ENCODE peak calls at places on chromosomes 2 and 18, in four cellular contexts. U is thyroid gland, T is AG04449, Z is fibroblast of mammary gland. K is an unnamed sample.
A peak's percentile ranks its signal among the peaks of the same experiment; 100 is the strongest.

GRCh38 chr2:85886585-85886984 is 2.2 kb downstream of the ST3GAL5 start:
- DNase-seq in U (peak; percentile 49), T (peak; percentile 92), Z (peak; percentile 98), K (peak; percentile 87)

GRCh38 chr18:7822435-7823425 is 255.6 kb downstream of the PTPRM start:
- DNase-seq in U (peak; percentile 47), T (no peak), Z (no peak), K (peak; percentile 76)

GRCh38 chr2:75406138-75406537 is 154.6 kb downstream of the EVA1A start:
- DNase-seq in U (no peak), T (no peak), Z (no peak), K (no peak)

GRCh38 chr2:151264157-151264835 is 2.6 kb upstream of the RBM43 start:
- DNase-seq in U (peak; percentile 29), T (no peak), Z (no peak), K (no peak)

GRCh38 chr2:33034784-33035183 is 88.0 kb downstream of the LTBP1 start:
- DNase-seq in U (no peak), T (no peak), Z (peak; percentile 80), K (peak; percentile 74)

GRCh38 chr2:96315400-96316071 is 9.6 kb upstream of the ITPRIPL1 start:
- DNase-seq in U (no peak), T (no peak), Z (peak; percentile 76), K (peak; percentile 51)

GRCh38 chr2:72994991-72995380 is 76.5 kb downstream of the SFXN5 start:
- DNase-seq in U (no peak), T (no peak), Z (no peak), K (no peak)

GRCh38 chr2:134392689-134393476 is 139.0 kb downstream of the MGAT5 start:
- DNase-seq in U (no peak), T (no peak), Z (peak; percentile 57), K (no peak)

GRCh38 chr18:48217306-48218250 is 191.6 kb downstream of the ZBTB7C start:
- DNase-seq in U (peak; percentile 90), T (no peak), Z (no peak), K (no peak)

GRCh38 chr2:57877811-57878572 is 168.6 kb upstream of the VRK2 start:
- DNase-seq in U (no peak), T (no peak), Z (no peak), K (no peak)

GRCh38 chr2:134736167-134736885 is 17.5 kb upstream of the TMEM163 start:
- DNase-seq in U (no peak), T (peak; percentile 7), Z (peak; percentile 17), K (peak; percentile 58)

GRCh38 chr2:15158532-15158931 is 402.6 kb downstream of the NBAS start:
- DNase-seq in U (no peak), T (no peak), Z (no peak), K (no peak)

GRCh38 chr18:13612111-13612997 is 114.0 kb downstream of the FAM210A start:
- DNase-seq in U (no peak), T (no peak), Z (no peak), K (no peak)

GRCh38 chr2:170177950-170178781 is at the start of gene MYO3B:
- DNase-seq in U (peak; percentile 12), T (no peak), Z (peak; percentile 80), K (peak; percentile 69)

GRCh38 chr2:50606860-50607259 is 425.1 kb downstream of the NRXN1 start:
- DNase-seq in U (no peak), T (no peak), Z (no peak), K (peak; percentile 4)

GRCh38 chr2:219947575-219947974 is 320.1 kb downstream of the SLC4A3 start:
- DNase-seq in U (no peak), T (peak; percentile 40), Z (peak; percentile 28), K (peak; percentile 39)

GRCh38 chr2:230179086-230179485 is 40.7 kb downstream of the SP110 start:
- DNase-seq in U (no peak), T (no peak), Z (no peak), K (no peak)

GRCh38 chr2:42733852-42734251 is 30.1 kb downstream of the OXER1 start:
- DNase-seq in U (no peak), T (no peak), Z (no peak), K (no peak)

GRCh38 chr18:77002496-77002895 is 130.1 kb downstream of the MBP start:
- DNase-seq in U (no peak), T (no peak), Z (no peak), K (no peak)

GRCh38 chr2:211068108-211068780 is 511.8 kb downstream of the CPS1 start:
- DNase-seq in U (no peak), T (no peak), Z (no peak), K (no peak)

GRCh38 chr2:3637692-3638455 is 20.1 kb upstream of the ALLC start:
- DNase-seq in U (no peak), T (no peak), Z (no peak), K (no peak)

GRCh38 chr18:51513525-51513924 is 316.0 kb upstream of the MEX3C start:
- DNase-seq in U (no peak), T (no peak), Z (no peak), K (no peak)

GRCh38 chr2:170201262-170201661 is 23.3 kb downstream of the MYO3B start:
- DNase-seq in U (no peak), T (no peak), Z (no peak), K (no peak)

DNA sequence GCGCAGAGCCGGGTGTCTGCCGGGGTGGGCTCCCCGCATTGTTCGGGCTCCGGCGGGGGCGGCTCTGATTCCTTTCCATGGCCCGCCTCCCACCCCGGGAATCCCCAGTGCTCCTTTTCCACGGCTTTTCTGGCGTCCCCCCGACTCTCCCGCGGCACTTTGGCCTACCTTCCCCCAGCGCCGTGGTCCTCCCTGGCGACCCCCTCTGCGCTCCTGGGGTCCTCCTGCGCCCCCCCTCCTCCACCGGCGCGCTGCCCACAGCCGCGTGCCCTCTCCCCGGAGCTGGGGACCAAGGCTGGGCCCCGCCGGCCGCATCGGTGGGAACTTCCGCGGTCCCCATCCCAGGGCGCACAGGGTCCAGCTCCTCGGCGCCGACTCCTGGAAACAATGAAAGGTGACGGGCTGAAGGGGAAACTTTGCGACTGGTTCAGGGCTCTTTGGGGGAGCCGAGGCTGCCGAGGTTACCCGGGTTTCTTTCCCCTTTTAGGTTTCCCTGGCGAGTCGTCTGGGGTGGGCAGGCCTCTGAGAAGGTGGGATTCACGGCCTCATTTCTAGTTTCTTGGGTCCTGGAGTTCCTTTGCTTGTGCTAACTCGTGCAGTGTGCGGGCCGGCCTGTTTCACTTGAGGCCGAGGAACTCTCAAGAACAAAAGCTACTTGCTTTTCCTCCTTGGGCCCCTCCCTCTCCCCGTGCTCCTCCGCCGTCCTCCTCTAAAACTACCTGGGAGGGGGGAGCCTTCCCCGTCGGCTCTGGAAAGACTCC is 2.2 kb downstream of the TGIF1 start:
- DNase-seq in U (peak; percentile 84), T (no peak), Z (peak; percentile 64), K (peak; percentile 80)
- TF ChIP-seq CTCF in U (no peak), T (no peak), Z (no peak), K (peak; percentile 14)

GRCh38 chr2:114642988-114643553 is 200.6 kb downstream of the DPP10 start:
- DNase-seq in U (no peak), T (no peak), Z (no peak), K (no peak)
- H3K4me3 ChIP-seq in U (no peak overlapping the region), T (no peak overlapping the region), Z (no peak overlapping the region), K (no peak overlapping the region)

GRCh38 chr2:28608061-28608828 is 112.4 kb downstream of the PLB1 start:
- DNase-seq in U (no peak), T (no peak), Z (no peak), K (no peak)

GRCh38 chr2:28608829-28609400 is 113.1 kb downstream of the PLB1 start:
- DNase-seq in U (no peak), T (no peak), Z (no peak), K (no peak)

GRCh38 chr2:28603821-28604220 is 108.0 kb downstream of the PLB1 start:
- DNase-seq in U (no peak), T (no peak), Z (no peak), K (no peak)

GRCh38 chr2:28604284-28604843 is 108.5 kb downstream of the PLB1 start:
- DNase-seq in U (no peak), T (no peak), Z (no peak), K (no peak)

DNA sequence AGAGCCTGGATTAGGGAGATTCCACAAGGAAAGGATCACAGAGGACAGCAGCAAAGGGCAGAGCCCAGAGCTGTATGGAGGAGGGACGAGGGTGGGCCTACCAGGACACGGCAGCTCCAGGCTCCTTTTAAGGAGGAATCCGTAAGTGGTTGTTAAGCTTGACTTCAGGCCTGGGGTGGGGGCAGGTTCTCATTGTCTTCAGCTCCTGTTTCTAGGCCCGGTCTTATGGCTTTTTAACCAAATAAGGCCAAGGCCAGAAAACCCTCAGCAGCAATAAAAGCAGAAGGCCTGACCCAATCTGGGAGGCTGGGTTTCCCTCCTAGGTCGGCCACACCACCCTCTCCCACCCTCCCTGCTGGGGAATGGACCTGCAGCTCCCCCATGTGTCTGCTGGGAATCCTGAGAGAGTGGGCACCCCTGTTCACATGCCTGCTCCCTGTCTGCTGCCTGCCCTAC is 111.2 kb downstream of the PLB1 start:
- DNase-seq in U (no peak), T (no peak), Z (peak; percentile 20), K (peak; percentile 54)
- TF ChIP-seq CTCF in U (no peak), T (peak; percentile 55), Z (peak; percentile 15), K (peak; percentile 34)

GRCh38 chr2:209878701-209879100 is 107.1 kb downstream of the UNC80 start:
- DNase-seq in U (no peak), T (no peak), Z (no peak), K (no peak)
- H3K4me3 ChIP-seq in U (no peak overlapping the region), T (no peak overlapping the region), Z (no peak overlapping the region), K (no peak overlapping the region)

GRCh38 chr2:199019898-199020507 is 437.7 kb downstream of the SATB2 start:
- DNase-seq in U (peak; percentile 3), T (no peak), Z (peak; percentile 69), K (peak; percentile 64)
- TF ChIP-seq CTCF in U (no peak), T (peak; percentile 63), Z (peak; percentile 76), K (peak; percentile 81)

DNA sequence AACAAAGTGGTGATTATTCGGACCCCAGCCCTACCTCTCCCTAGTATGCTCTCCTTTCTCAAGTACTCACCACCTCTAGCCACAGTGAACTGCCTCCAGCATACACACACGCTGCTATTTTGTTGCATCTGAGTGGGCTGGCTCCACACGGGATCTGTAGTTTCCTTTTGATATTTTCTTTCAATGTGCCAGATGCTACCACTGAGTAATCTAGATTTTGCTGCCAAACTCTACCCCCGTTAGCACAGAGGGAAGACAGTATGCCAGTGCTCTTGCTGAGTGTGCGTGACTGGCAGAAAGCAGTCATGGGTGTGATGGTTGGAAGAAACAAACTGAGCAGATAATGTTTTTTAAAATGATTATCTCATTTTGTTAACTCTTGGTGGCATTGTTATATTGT is 11.6 kb downstream of the CFLAR start:
- DNase-seq in U (peak; percentile 78), T (no peak), Z (peak; percentile 85), K (peak; percentile 67)
- H3K4me3 ChIP-seq in U (peak overlapping the region; percentile 8), T (peak overlapping the region; percentile 9), Z (no peak overlapping the region), K (no peak overlapping the region)

GRCh38 chr2:100921685-100922161 is 80.4 kb upstream of the RPL31 start:
- DNase-seq in U (no peak), T (peak; percentile 75), Z (peak; percentile 52), K (no peak)

GRCh38 chr2:100924520-100925451 is 77.3 kb upstream of the RPL31 start:
- DNase-seq in U (no peak), T (no peak), Z (peak; percentile 80), K (peak; percentile 85)

GRCh38 chr2:100923461-100924020 is 78.5 kb upstream of the RPL31 start:
- DNase-seq in U (peak; percentile 34), T (no peak), Z (no peak), K (no peak)

GRCh38 chr2:100924122-100924519 is 78.0 kb upstream of the RPL31 start:
- DNase-seq in U (no peak), T (no peak), Z (no peak), K (no peak)

GRCh38 chr2:100919316-100919715 is 82.8 kb upstream of the RPL31 start:
- DNase-seq in U (no peak), T (no peak), Z (no peak), K (no peak)
- TF ChIP-seq CTCF in U (peak; percentile 38), T (peak; percentile 11), Z (peak; percentile 45), K (peak; percentile 65)

GRCh38 chr2:163713534-163714311 is 22.1 kb downstream of the FIGN start:
- DNase-seq in U (no peak), T (no peak), Z (no peak), K (peak; percentile 24)
- H3K4me3 ChIP-seq in U (no peak overlapping the region), T (no peak overlapping the region), Z (no peak overlapping the region), K (no peak overlapping the region)